ENCODE peak calls at places on chromosomes 11 and 22, in nine cellular contexts. U, T, X, O, H, B, A, M and D are unnamed samples.

GRCh38 chr11:12502041-12502440 is 124.7 kb downstream of the PARVA start:
- DNase-seq in M (peak), T (no peak), B (no peak), U (no peak), H (no peak), A (no peak), X (no peak), O (peak), D (no peak)

GRCh38 chr11:72236083-72236697 is 7.8 kb downstream of the PHOX2A start:
- DNase-seq in A (no peak), B (no peak), T (no peak), M (no peak), X (no peak), U (peak), H (no peak), O (no peak), D (no peak)

GRCh38 chr11:10893713-10894112 is 35.9 kb upstream of the ZBED5 start:
- DNase-seq in H (peak), X (no peak), A (no peak), T (no peak), U (no peak), O (peak), M (peak), B (no peak), D (no peak)

GRCh38 chr11:117678651-117679407 is 118.2 kb downstream of the DSCAML1 start:
- DNase-seq in U (no peak), H (no peak), A (no peak), X (no peak), B (peak), O (no peak), M (no peak), T (no peak), D (peak)

GRCh38 chr11:83374311-83374710 is 88.1 kb upstream of the CCDC90B start:
- DNase-seq in O (no peak), X (no peak), T (no peak), B (no peak), U (no peak), H (no peak), M (no peak), A (no peak), D (no peak)

GRCh38 chr11:67997460-67997921 is 6.4 kb downstream of the UNC93B1 start:
- DNase-seq in A (no peak), T (peak), X (peak), M (no peak), U (no peak), H (no peak), B (peak), O (no peak), D (peak)

GRCh38 chr11:128463386-128463829 is 124.0 kb downstream of the ETS1 start:
- DNase-seq in X (peak), M (peak), H (peak), T (no peak), O (peak), A (no peak), B (peak), U (no peak), D (no peak)

GRCh38 chr11:78742430-78742829 is 167.8 kb upstream of the NARS2 start:
- DNase-seq in U (no peak), M (peak), H (no peak), O (no peak), A (peak), B (no peak), X (no peak), T (peak), D (no peak)

GRCh38 chr11:133303262-133303661 is 229.0 kb downstream of the OPCML start:
- DNase-seq in T (no peak), M (no peak), U (no peak), B (no peak), A (no peak), H (no peak), X (no peak), O (no peak), D (no peak)

GRCh38 chr11:112364962-112365481 is 104.4 kb upstream of the PLET1 start:
- DNase-seq in T (no peak), O (peak), X (no peak), M (peak), H (peak), U (no peak), B (peak), A (peak), D (no peak)

GRCh38 chr11:2777396-2777795 is 77.6 kb upstream of the KCNQ1OT1 start:
- DNase-seq in O (peak), H (no peak), B (no peak), X (peak), T (peak), U (peak), A (no peak), M (no peak), D (no peak)

GRCh38 chr22:23608583-23608982 is 23.5 kb downstream of the DRICH1 start:
- DNase-seq in O (peak), M (no peak), X (no peak), A (no peak), T (no peak), H (peak), B (no peak), U (peak), D (no peak)

GRCh38 chr22:22687638-22688500 is 43.5 kb downstream of the GGTLC2 start:
- DNase-seq in X (no peak), A (peak), H (peak), B (peak), M (peak), O (peak), U (peak), T (no peak), D (peak)

GRCh38 chr11:57283231-57283990 is 41.3 kb downstream of the TNKS1BP1 start:
- DNase-seq in U (peak), M (no peak), O (no peak), X (no peak), T (no peak), H (no peak), A (peak), B (no peak), D (no peak)

GRCh38 chr11:92306966-92307504 is 82.4 kb downstream of the FAT3 start:
- DNase-seq in A (no peak), U (no peak), O (no peak), H (no peak), X (no peak), T (no peak), B (no peak), M (no peak), D (no peak)

GRCh38 chr11:117099681-117100080 is 1.5 kb upstream of the SIK3 start:
- DNase-seq in U (no peak), T (no peak), M (no peak), H (no peak), B (no peak), A (no peak), O (no peak), X (no peak), D (no peak)

GRCh38 chr11:77705195-77705876 is 67.7 kb upstream of the CLNS1A start:
- DNase-seq in O (peak), H (peak), M (peak), T (no peak), U (no peak), A (no peak), X (no peak), B (no peak), D (no peak)

GRCh38 chr22:19661156-19661555 is 53.1 kb upstream of the SEPTIN5 start:
- DNase-seq in U (peak), T (no peak), B (no peak), X (no peak), M (no peak), O (no peak), A (no peak), H (no peak), D (no peak)

GRCh38 chr11:74926304-74927030 is 22.4 kb downstream of the XRRA1 start:
- DNase-seq in M (peak), T (no peak), H (peak), X (no peak), B (no peak), U (no peak), O (no peak), A (no peak), D (no peak)

GRCh38 chr11:111840143-111840542 is 31.2 kb downstream of the ALG9 start:
- DNase-seq in H (peak), T (no peak), A (no peak), M (peak), X (no peak), O (peak), U (peak), B (no peak), D (no peak)

GRCh38 chr11:119975561-119976152 is 162.3 kb downstream of the TRIM29 start:
- DNase-seq in B (no peak), M (no peak), O (no peak), U (peak), T (peak), X (no peak), A (no peak), H (no peak), D (no peak)

DNA sequence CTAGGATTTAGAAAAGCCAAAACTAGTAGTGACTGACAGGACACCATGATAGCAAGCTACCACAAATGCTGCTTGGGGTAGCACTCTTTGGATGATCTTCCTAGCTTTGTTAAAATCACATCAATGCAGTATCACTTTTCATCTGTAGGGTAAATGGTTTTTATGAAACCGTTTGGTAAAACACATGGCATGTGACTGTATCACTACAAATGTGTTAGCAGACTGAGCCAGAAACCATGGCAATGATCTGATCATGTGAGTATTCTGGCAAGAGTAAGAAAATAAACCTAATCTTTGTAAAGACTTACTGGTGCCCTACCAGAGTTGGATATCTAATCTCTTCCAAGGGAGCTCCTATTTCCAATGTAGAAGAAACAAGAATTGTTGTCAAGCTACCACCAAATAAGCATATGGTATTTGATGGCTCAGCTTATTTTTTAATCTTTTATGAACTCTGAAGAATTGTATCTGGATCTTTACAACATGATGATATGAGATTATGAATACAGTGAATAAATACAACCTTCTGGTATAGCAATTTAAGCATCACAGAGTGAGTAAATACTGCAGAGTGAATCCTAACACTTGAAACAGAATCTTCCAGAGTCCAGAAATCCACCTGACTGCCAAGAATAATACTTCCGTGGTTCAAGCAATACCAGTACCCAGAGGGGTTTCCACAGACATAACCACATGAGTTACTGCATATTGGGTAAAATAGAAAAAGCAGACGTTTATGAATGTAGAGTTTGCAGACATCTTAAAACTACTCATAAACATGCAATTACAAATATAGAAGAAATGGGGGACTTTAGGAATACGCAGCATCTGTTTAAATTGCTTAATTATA is 238.9 kb downstream of the TTC28 start:
- DNase-seq in B (peak), A (no peak), X (no peak), U (no peak), H (peak), M (peak), T (no peak), O (peak), D (no peak)
- H3K4me3 ChIP-seq in B (no peak), A (no peak), X (peak), U (no peak), H (no peak), M (no peak), T (peak), O (peak), D (no peak)

GRCh38 chr22:46990937-46991520 is 228.6 kb downstream of the TBC1D22A start:
- DNase-seq in B (no peak), O (no peak), U (no peak), M (no peak), X (no peak), H (no peak), T (no peak), A (no peak), D (no peak)
- TF ChIP-seq CTCF in B (no peak), O (no peak), U (peak), M (no peak), X (no peak), H (no peak), T (no peak), A (no peak), D (no peak)

DNA sequence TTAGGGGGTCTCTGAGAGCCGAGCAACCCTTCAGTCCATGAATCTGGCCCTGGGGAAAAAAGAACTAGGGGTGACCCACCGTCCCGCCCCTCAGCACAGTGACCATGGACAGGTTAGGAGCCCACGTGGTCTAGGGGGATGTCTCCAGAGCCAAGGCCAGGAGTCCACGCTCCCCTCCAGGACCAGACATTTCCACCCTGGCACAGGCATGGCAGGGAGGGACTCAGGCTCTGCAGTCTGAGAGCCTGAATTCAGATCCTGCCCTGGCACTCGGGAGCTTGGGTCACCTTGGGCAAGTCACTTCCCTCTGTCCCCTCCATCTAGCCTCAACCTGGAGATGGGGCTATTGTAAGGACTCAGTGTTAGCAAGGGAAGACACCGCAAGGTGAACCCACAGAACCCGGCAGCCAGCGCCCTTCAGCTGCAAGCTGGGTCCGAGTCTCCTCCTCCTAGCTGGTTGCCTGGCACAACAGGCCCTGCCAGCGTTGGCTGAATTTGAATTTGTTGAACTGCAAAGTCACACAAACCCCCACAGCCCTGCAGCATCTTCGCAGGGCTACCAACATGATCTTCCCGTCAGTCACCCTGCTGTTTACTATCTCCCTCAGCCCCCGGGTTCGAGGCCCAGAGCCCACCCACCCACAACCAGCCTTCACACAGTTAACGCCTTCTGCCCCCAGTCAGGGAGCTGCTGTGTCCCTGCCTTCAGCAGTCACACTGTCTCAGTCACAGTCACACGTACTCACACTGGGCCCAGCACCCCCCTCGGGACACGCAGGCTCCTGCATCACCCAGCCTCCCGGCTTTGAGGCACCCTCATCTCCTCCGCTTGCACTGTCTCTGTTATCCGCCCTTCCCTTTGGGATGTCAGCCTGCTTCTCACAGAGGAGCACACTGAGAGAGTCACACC is 603 bp upstream of the PDGFB start:
- DNase-seq in T (no peak), A (no peak), O (no peak), X (no peak), U (no peak), M (no peak), H (no peak), B (no peak), D (no peak)
- H3K4me3 ChIP-seq in T (peak), A (no peak), O (peak), X (peak), U (no peak), M (no peak), H (no peak), B (no peak), D (no peak)

GRCh38 chr11:104332110-104332509 is 168.2 kb upstream of the PDGFD start:
- DNase-seq in B (no peak), H (no peak), A (peak), T (no peak), O (no peak), U (peak), X (no peak), M (no peak), D (peak)
- TF ChIP-seq CTCF in B (peak), H (peak), A (no peak), T (no peak), O (peak), U (peak), X (no peak), M (peak), D (peak)

GRCh38 chr11:130180896-130181294 is 21.3 kb downstream of the ST14 start:
- DNase-seq in B (no peak), U (no peak), M (no peak), X (no peak), A (no peak), H (no peak), O (no peak), T (no peak), D (no peak)
- H3K4me3 ChIP-seq in B (no peak), U (no peak), M (no peak), X (no peak), A (no peak), H (no peak), O (no peak), T (no peak), D (no peak)

GRCh38 chr11:8788616-8789015 is 106.0 kb downstream of the RPL27A start:
- DNase-seq in O (no peak), U (no peak), T (no peak), M (no peak), X (no peak), A (no peak), H (no peak), B (no peak), D (no peak)

GRCh38 chr11:8785457-8785856 is 102.9 kb downstream of the RPL27A start:
- DNase-seq in B (peak), X (no peak), U (peak), A (no peak), M (no peak), H (no peak), O (no peak), T (no peak), D (no peak)

GRCh38 chr11:8787372-8787771 is 104.8 kb downstream of the RPL27A start:
- DNase-seq in U (peak), T (no peak), B (no peak), O (no peak), A (peak), X (no peak), M (no peak), H (no peak), D (no peak)

GRCh38 chr11:8785998-8786397 is 103.4 kb downstream of the RPL27A start:
- DNase-seq in B (no peak), A (no peak), M (no peak), O (no peak), H (no peak), T (no peak), U (no peak), X (no peak), D (peak)

DNA sequence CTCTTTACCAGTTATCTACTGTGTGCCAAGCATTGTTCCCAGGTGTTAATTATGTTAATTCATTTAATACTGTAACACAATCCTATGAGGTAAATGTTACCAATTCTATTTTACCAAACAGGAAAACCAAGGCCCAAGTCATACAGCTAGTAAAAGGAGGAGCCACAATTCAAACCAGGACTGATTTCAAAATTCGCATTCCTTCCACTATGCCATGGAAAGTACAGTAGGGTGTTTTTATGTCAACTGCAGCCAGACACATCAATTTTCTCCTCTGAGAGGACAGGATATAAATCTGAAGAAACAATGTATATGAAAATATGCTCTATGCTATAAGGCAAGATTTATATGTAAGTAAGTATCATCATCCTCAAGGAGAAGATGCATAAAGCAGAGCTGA is 104.3 kb downstream of the RPL27A start:
- DNase-seq in B (no peak), U (no peak), O (peak), H (no peak), A (no peak), X (no peak), M (no peak), T (no peak), D (no peak)
- TF ChIP-seq CTCF in B (peak), U (peak), O (peak), H (peak), A (peak), X (no peak), M (no peak), T (peak), D (no peak)

GRCh38 chr11:61488651-61489291 is 19.8 kb upstream of the LRRC10B start:
- DNase-seq in A (peak), H (peak), T (peak), B (peak), U (peak), M (no peak), O (peak), X (no peak), D (no peak)

GRCh38 chr11:61491736-61492395 is 16.7 kb upstream of the LRRC10B start:
- DNase-seq in T (no peak), X (no peak), M (no peak), A (no peak), U (no peak), O (no peak), B (no peak), H (no peak), D (no peak)

GRCh38 chr11:61486779-61487178 is 21.8 kb upstream of the LRRC10B start:
- DNase-seq in H (no peak), U (no peak), A (no peak), O (no peak), B (no peak), T (no peak), M (no peak), X (no peak), D (no peak)

GRCh38 chr11:61487342-61488025 is 21.1 kb upstream of the LRRC10B start:
- DNase-seq in M (no peak), X (no peak), T (no peak), O (no peak), U (no peak), B (no peak), A (no peak), H (no peak), D (no peak)

GRCh38 chr11:61489833-61490585 is 18.5 kb upstream of the LRRC10B start:
- DNase-seq in B (peak), A (no peak), U (peak), O (peak), M (no peak), T (no peak), X (no peak), H (no peak), D (no peak)
- H3K4me3 ChIP-seq in B (no peak), A (no peak), U (no peak), O (no peak), M (no peak), T (no peak), X (peak), H (no peak), D (no peak)

DNA sequence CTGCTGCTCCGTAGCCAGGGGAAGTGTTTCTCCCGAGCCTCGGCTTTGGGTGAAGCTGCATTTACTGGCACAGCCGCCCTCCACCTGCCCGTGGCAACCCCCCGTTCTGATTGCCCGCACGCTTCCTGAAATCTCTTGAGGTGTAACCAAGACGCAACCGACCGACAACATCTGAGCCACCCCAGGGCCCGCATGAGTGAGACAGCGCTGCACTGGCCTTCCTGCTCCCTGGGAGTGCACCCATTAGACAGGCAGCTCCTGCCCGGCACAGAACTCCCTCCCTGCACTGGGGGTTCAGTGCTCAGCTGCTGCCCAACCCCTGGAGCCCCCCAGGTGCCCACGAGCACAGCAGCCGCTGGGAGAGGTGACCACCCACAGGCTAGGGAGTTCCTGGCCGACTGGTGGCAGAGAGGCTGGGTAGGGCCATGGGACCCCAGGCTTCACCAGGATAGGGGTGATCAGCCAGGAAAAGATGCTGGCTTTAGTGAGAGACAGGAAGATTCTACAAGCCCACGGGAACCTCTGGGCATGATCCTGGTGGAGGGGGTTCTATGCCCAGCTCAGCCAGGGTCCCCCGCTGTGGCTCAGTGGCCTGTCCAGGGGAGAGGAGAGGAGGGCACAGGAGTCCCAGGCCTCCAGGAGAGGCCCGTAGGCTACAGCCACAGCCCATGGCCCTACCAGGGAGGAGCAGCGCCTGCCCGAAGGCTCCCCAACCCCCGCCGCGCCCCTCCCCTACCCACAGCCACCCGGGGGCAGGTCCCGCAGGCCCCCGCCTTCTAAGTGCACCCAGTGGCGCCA is 14.6 kb downstream of the PLXNB2 start:
- DNase-seq in U (no peak), X (no peak), T (no peak), H (no peak), O (no peak), M (no peak), A (no peak), B (no peak), D (peak)
- TF ChIP-seq CTCF in U (no peak), X (no peak), T (no peak), H (no peak), O (no peak), M (no peak), A (no peak), B (no peak), D (no peak)